ENCODE peak calls at places on chromosomes 16 and 17, in seven cellular contexts. Z is RWPE2; R is activated naive CD4-positive, alpha-beta T cell treated with anti-CD3 and anti-CD28 coated beads, Interleukin-2, amount 10 ng/mL, durations not matched to agents 7 days and 5 days; N is M059J; Y is smooth muscle cell of the brain vasculature; M is AG10803; J is uterus. K is an unnamed sample.

GRCh38 chr17:29112780-29113295 is 67.4 kb downstream of the MYO18A start:
- DNase-seq in Z (no peak), R (no peak), N (peak; percentile 87), Y (no peak), M (peak; percentile 69), J (no peak), K (no peak)

GRCh38 chr17:27493088-27493487 is 36.8 kb downstream of the KSR1 start:
- DNase-seq in Z (no peak), R (no peak), N (no peak), Y (no peak), M (no peak), J (no peak), K (no peak)

GRCh38 chr17:82434216-82434565 is 15.8 kb upstream of the OGFOD3 start:
- DNase-seq in Z (no peak), R (peak; percentile 70), N (no peak), Y (no peak), M (no peak), J (no peak), K (peak; percentile 62)

GRCh38 chr17:6126768-6127167 is 56.6 kb downstream of the WSCD1 start:
- DNase-seq in Z (no peak), R (no peak), N (no peak), Y (no peak), M (no peak), J (no peak), K (no peak)

GRCh38 chr16:70157105-70157476 is 16.5 kb upstream of the CLEC18C start:
- DNase-seq in Z (no peak), R (no peak), N (no peak), Y (no peak), M (no peak), J (no peak), K (no peak)

GRCh38 chr17:44785921-44786320 is 27.1 kb downstream of the ADAM11 start:
- DNase-seq in Z (no peak), R (no peak), N (no peak), Y (no peak), M (no peak), J (no peak), K (no peak)

GRCh38 chr16:81711609-81712329 is 67.3 kb upstream of the PLCG2 start:
- DNase-seq in Z (no peak), R (no peak), N (peak; percentile 97), Y (peak; percentile 96), M (peak; percentile 92), J (peak; percentile 52), K (no peak)

GRCh38 chr17:50949128-50950001 is 83.2 kb upstream of the TOB1 start:
- DNase-seq in Z (no peak), R (no peak), N (no peak), Y (no peak), M (no peak), J (no peak), K (no peak)

GRCh38 chr17:38579934-38580333 is 25.8 kb downstream of the SRCIN1 start:
- DNase-seq in Z (no peak), R (peak; percentile 35), N (peak; percentile 53), Y (no peak), M (no peak), J (no peak), K (no peak)

GRCh38 chr17:43418441-43419374 is 19.9 kb downstream of the ARL4D start:
- DNase-seq in Z (peak; percentile 93), R (no peak), N (peak; percentile 93), Y (peak; percentile 74), M (peak; percentile 88), J (peak; percentile 66), K (no peak)

GRCh38 chr17:28741358-28742349 is 2.2 kb upstream of the TRAF4 start:
- DNase-seq in Z (no peak), R (no peak), N (no peak), Y (no peak), M (no peak), J (no peak), K (peak; percentile 84)

GRCh38 chr17:8455660-8456059 is 20.0 kb downstream of the NDEL1 start:
- DNase-seq in Z (no peak), R (no peak), N (no peak), Y (no peak), M (no peak), J (no peak), K (no peak)

GRCh38 chr17:43015579-43015978 is 6.6 kb downstream of the VAT1 start:
- DNase-seq in Z (no peak), R (no peak), N (peak; percentile 48), Y (no peak), M (no peak), J (peak; percentile 56), K (no peak)

GRCh38 chr16:67886387-67886786 is 1.7 kb downstream of the NRN1L start:
- DNase-seq in Z (no peak), R (no peak), N (no peak), Y (no peak), M (no peak), J (no peak), K (no peak)

GRCh38 chr17:50087246-50087911 is 7.8 kb upstream of the PDK2 start:
- DNase-seq in Z (peak; percentile 77), R (peak; percentile 84), N (peak; percentile 65), Y (no peak), M (peak; percentile 69), J (peak; percentile 79), K (peak; percentile 56)

K was measured in naive B cell.